ENCODE peak calls at places on chromosome 7, in six cellular contexts. W is upper lobe of left lung, F is GM12891, G is sigmoid colon, U is Panc1, D is H1. P is an unnamed sample.

GRCh38 chr7:13240349-13240748 is 552.9 kb downstream of the ARL4A start:
- DNase-seq in U (peak; percentile 59), D (no peak), G (no peak), F (no peak), W (no peak), P (no peak)

GRCh38 chr7:32103361-32103760 is 33.2 kb upstream of the PDE1C start:
- DNase-seq in U (no peak), F (no peak), W (no peak), D (no peak), G (no peak), P (no peak)

GRCh38 chr7:100407285-100408180 is 21.0 kb downstream of the ZCWPW1 start:
- DNase-seq in F (no peak), D (peak; percentile 51), G (no peak), W (no peak), U (peak; percentile 61), P (peak; percentile 44)

GRCh38 chr7:55180821-55181542 is 162.2 kb downstream of the EGFR start:
- DNase-seq in F (no peak), D (no peak), U (no peak), G (no peak), W (no peak), P (peak; percentile 89)

GRCh38 chr7:18420758-18421157 is 74.8 kb upstream of the HDAC9 start:
- DNase-seq in W (no peak), U (no peak), F (no peak), D (no peak), G (no peak), P (no peak)

GRCh38 chr7:140691368-140692045 is 5.0 kb upstream of the NDUFB2 start:
- DNase-seq in G (no peak), D (no peak), U (no peak), W (no peak), F (no peak), P (no peak)

GRCh38 chr7:143360788-143361551 is 1.5 kb downstream of the FAM131B start:
- DNase-seq in U (no peak), F (no peak), G (peak; percentile 64), W (no peak), D (peak; percentile 61), P (no peak)

GRCh38 chr7:132779164-132779563 is 202.9 kb upstream of the PLXNA4 start:
- DNase-seq in G (no peak), U (no peak), W (no peak), D (no peak), F (no peak), P (no peak)

GRCh38 chr7:154698726-154699291 is 304.1 kb downstream of the PAXIP1 start:
- DNase-seq in U (no peak), D (peak; percentile 72), W (no peak), G (no peak), F (peak; percentile 39), P (no peak)

GRCh38 chr7:93902777-93903423 is 3.5 kb upstream of the GNGT1 start:
- DNase-seq in U (no peak), F (no peak), W (no peak), D (peak; percentile 54), G (no peak), P (no peak)

GRCh38 chr7:2104107-2104710 is 128.5 kb downstream of the MAD1L1 start:
- DNase-seq in G (peak; percentile 97), U (no peak), F (peak; percentile 88), D (peak; percentile 88), W (peak; percentile 94), P (peak; percentile 56)

GRCh38 chr7:102434039-102434481 is 685 bp downstream of the ORAI2 start:
- DNase-seq in W (peak; percentile 36), G (no peak), F (no peak), D (no peak), U (no peak), P (no peak)

GRCh38 chr7:2009541-2010001 is 223.2 kb downstream of the MAD1L1 start:
- DNase-seq in D (no peak), U (no peak), F (no peak), G (peak; percentile 82), W (peak; percentile 59), P (no peak)

GRCh38 chr7:140230862-140231778 is 54.3 kb upstream of the KDM7A start:
- DNase-seq in G (peak; percentile 76), D (peak; percentile 88), W (peak; percentile 88), U (no peak), F (no peak), P (peak; percentile 53)

GRCh38 chr7:158529181-158530096 is 58.2 kb downstream of the PTPRN2 start:
- DNase-seq in W (no peak), G (no peak), F (no peak), D (no peak), U (no peak), P (no peak)

GRCh38 chr7:110775046-110775445 is 315.9 kb upstream of the LRRN3 start:
- DNase-seq in D (no peak), F (no peak), U (no peak), G (no peak), W (no peak), P (no peak)

GRCh38 chr7:38190010-38190409 is 12.0 kb downstream of the STARD3NL start:
- DNase-seq in W (no peak), F (no peak), D (no peak), U (no peak), G (no peak), P (no peak)

GRCh38 chr7:101547916-101548599 is 81.0 kb downstream of the MYL10 start:
- DNase-seq in F (no peak), W (no peak), U (no peak), G (peak; percentile 46), D (no peak), P (no peak)

GRCh38 chr7:12943781-12944180 is 256.3 kb downstream of the ARL4A start:
- DNase-seq in U (no peak), W (no peak), D (no peak), G (no peak), F (no peak), P (no peak)

GRCh38 chr7:146635200-146636032 is 518.8 kb downstream of the CNTNAP2 start:
- DNase-seq in W (no peak), D (no peak), G (no peak), U (no peak), F (no peak), P (no peak)

GRCh38 chr7:134992626-134993179 is 6.4 kb downstream of the AGBL3 start:
- DNase-seq in W (no peak), F (peak; percentile 10), G (no peak), D (no peak), U (no peak), P (no peak)

DNA sequence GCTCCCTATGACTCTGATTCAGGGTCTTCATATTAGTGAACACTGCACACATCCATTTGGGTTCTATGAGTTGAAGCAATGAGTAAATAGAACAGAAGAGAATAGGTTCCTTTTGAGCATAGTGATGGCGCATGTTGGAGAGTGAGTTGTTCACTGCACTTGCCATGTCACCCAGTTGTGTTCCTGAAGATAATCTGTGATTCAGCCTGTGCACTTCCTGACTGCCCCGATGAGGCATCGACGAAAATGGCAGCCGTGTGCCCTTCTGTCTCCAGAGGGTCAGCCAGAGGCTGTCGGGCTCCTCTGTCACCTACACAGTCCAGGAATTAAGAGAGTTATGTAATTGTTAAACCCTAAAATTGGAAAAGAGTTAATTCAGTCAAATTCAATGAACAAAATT is 94.7 kb downstream of the GALNT11 start:
- DNase-seq in G (no peak), D (no peak), U (no peak), F (no peak), W (no peak), P (no peak)
- TF ChIP-seq POLR2AphosphoS5 in G (no peak), D (no peak), U (no peak), F (no peak), W (no peak), P (no peak)

GRCh38 chr7:91314591-91315323 is 50.5 kb downstream of the FZD1 start:
- DNase-seq in F (no peak), G (no peak), W (no peak), D (no peak), U (no peak), P (no peak)

GRCh38 chr7:91313113-91313512 is 48.9 kb downstream of the FZD1 start:
- DNase-seq in G (no peak), U (no peak), F (no peak), W (no peak), D (no peak), P (no peak)

GRCh38 chr7:91307467-91307866 is 43.2 kb downstream of the FZD1 start:
- DNase-seq in W (no peak), D (no peak), U (no peak), F (no peak), G (no peak), P (no peak)

GRCh38 chr7:91311844-91312243 is 47.6 kb downstream of the FZD1 start:
- DNase-seq in D (no peak), U (no peak), F (no peak), G (no peak), W (no peak), P (no peak)

GRCh38 chr7:91310829-91311460 is 46.7 kb downstream of the FZD1 start:
- DNase-seq in F (no peak), U (no peak), D (no peak), W (no peak), G (peak; percentile 70), P (no peak)
- TF ChIP-seq POLR2AphosphoS5 in F (no peak), U (no peak), D (no peak), W (no peak), G (no peak), P (no peak)

GRCh38 chr7:22123139-22123538 is 177.4 kb upstream of the CDCA7L start:
- DNase-seq in W (no peak), G (no peak), D (peak; percentile 39), F (no peak), U (no peak), P (no peak)

GRCh38 chr7:22124906-22125305 is 179.2 kb upstream of the CDCA7L start:
- DNase-seq in D (no peak), U (no peak), G (no peak), F (no peak), W (no peak), P (no peak)

GRCh38 chr7:22125436-22125835 is 179.7 kb upstream of the CDCA7L start:
- DNase-seq in F (no peak), D (no peak), U (no peak), W (no peak), G (no peak), P (no peak)

GRCh38 chr7:22120391-22121053 is 174.8 kb upstream of the CDCA7L start:
- DNase-seq in W (no peak), G (no peak), D (no peak), U (no peak), F (no peak), P (no peak)

GRCh38 chr7:22121702-22122474 is 176.2 kb upstream of the CDCA7L start:
- DNase-seq in F (no peak), U (no peak), W (no peak), D (no peak), G (no peak), P (no peak)
- TF ChIP-seq POLR2AphosphoS5 in F (no peak), U (no peak), W (no peak), D (no peak), G (no peak), P (no peak)

DNA sequence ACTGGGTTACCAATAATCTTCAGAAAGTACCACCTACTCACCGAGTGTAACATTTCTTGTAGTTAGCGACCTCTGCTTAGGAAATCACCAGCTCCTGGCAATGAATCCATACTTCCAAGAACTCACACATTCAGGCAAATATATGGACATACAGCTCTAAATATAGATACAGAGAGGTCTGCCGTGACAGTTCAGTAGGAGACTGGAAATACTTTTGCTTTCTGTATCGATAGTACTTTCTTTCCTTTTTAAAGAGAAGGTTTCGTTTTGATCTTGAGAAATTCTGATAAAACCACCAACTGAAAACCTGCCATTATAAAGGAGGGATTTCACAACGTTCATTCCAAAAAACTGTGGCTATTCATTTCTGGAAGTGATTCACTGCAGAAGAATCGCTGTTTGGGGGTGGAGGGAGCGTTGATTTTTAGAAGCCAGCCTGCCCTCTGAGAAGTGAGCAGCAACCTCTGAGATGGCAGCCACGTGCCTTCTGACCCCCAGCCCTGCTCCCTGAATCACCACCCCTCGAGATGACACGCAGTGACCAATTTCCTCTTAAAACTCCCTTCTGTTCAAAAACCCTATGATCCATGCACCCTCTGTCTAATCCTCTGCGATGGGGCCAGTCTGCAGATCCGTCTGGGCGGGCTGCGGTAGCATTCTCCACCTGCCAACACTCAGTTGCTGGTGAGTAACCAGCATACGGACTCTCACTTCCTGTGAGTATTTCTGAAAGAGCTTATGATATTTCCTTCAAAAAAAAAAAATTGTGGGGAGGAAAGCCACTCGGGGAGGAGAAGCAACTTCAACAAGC is 179.1 kb upstream of the KLF14 start:
- DNase-seq in D (no peak), G (peak; percentile 86), F (no peak), U (peak; percentile 100), W (no peak), P (no peak)
- TF ChIP-seq POLR2AphosphoS5 in D (no peak), G (peak; percentile 24), F (no peak), U (peak; percentile 1), W (peak; percentile 80), P (no peak)